ENCODE peak calls at places on chromosomes 7 and 10, in nine cellular contexts. Q, R, O, B, F, K, C, Y and A are unnamed samples.

GRCh38 chr10:28983799-28984198 is 305.1 kb upstream of the LYZL1 start:
- DNase-seq in Q (no peak), R (no peak), O (no peak), B (peak), F (peak), K (no peak), C (no peak), Y (no peak), A (peak)

GRCh38 chr7:143013473-143013872 is 13.5 kb downstream of the OR9A2 start:
- DNase-seq in Q (peak), R (no peak), O (peak), B (peak), F (no peak), K (no peak), C (no peak), Y (no peak), A (peak)

GRCh38 chr7:101486764-101487458 is 124.2 kb downstream of the COL26A1 start:
- DNase-seq in Q (no peak), R (no peak), O (no peak), B (no peak), F (no peak), K (no peak), C (no peak), Y (no peak), A (peak)

GRCh38 chr10:21532694-21533576 is 1.1 kb upstream of the MLLT10 start:
- DNase-seq in Q (no peak), R (no peak), O (no peak), B (no peak), F (no peak), K (no peak), C (no peak), Y (no peak), A (no peak)

GRCh38 chr10:75922435-75922834 is 491.0 kb downstream of the LRMDA start:
- DNase-seq in Q (no peak), R (no peak), O (no peak), B (peak), F (peak), K (no peak), C (no peak), Y (no peak), A (peak)

GRCh38 chr7:90404777-90405176 is 1.5 kb downstream of the CLDN12 start:
- DNase-seq in Q (no peak), R (no peak), O (peak), B (peak), F (peak), K (no peak), C (no peak), Y (no peak), A (no peak)

GRCh38 chr10:24886281-24886680 is 66.1 kb downstream of the PRTFDC1 start:
- DNase-seq in Q (no peak), R (no peak), O (no peak), B (no peak), F (no peak), K (no peak), C (no peak), Y (no peak), A (no peak)

GRCh38 chr10:89666138-89666537 is 21.1 kb upstream of the PANK1 start:
- DNase-seq in Q (no peak), R (no peak), O (no peak), B (no peak), F (no peak), K (no peak), C (no peak), Y (no peak), A (no peak)

GRCh38 chr7:130144632-130145171 is 60.5 kb downstream of the TMEM209 start:
- DNase-seq in Q (no peak), R (no peak), O (peak), B (peak), F (peak), K (peak), C (no peak), Y (peak), A (peak)

GRCh38 chr10:71658349-71658745 is 61.2 kb downstream of the C10orf105 start:
- DNase-seq in Q (no peak), R (no peak), O (no peak), B (no peak), F (no peak), K (no peak), C (no peak), Y (no peak), A (no peak)

GRCh38 chr7:22843681-22844309 is 21.1 kb upstream of the TOMM7 start:
- DNase-seq in Q (no peak), R (no peak), O (no peak), B (no peak), F (no peak), K (no peak), C (no peak), Y (no peak), A (no peak)

GRCh38 chr7:117458977-117459583 is 20.7 kb upstream of the CFTR start:
- DNase-seq in Q (peak), R (no peak), O (no peak), B (peak), F (peak), K (no peak), C (no peak), Y (no peak), A (peak)

GRCh38 chr10:115963848-115964247 is 309.2 kb downstream of the GFRA1 start:
- DNase-seq in Q (no peak), R (no peak), O (no peak), B (peak), F (peak), K (no peak), C (no peak), Y (no peak), A (peak)

GRCh38 chr10:129528376-129528978 is 61.4 kb downstream of the MGMT start:
- DNase-seq in Q (no peak), R (no peak), O (no peak), B (no peak), F (no peak), K (no peak), C (no peak), Y (no peak), A (no peak)

GRCh38 chr7:36490335-36490940 is 100.8 kb downstream of the ANLN start:
- DNase-seq in Q (no peak), R (no peak), O (no peak), B (no peak), F (no peak), K (no peak), C (no peak), Y (no peak), A (peak)

GRCh38 chr10:112687647-112688046 is 240.6 kb downstream of the VTI1A start:
- DNase-seq in Q (no peak), R (no peak), O (peak), B (peak), F (peak), K (no peak), C (no peak), Y (no peak), A (peak)

GRCh38 chr7:27161721-27162547 is 3.4 kb downstream of the HOXA9 start:
- DNase-seq in Q (no peak), R (no peak), O (no peak), B (no peak), F (peak), K (no peak), C (no peak), Y (no peak), A (no peak)

GRCh38 chr7:101347477-101347876 is 15.2 kb upstream of the COL26A1 start:
- DNase-seq in Q (no peak), R (no peak), O (no peak), B (no peak), F (no peak), K (no peak), C (no peak), Y (no peak), A (no peak)

DNA sequence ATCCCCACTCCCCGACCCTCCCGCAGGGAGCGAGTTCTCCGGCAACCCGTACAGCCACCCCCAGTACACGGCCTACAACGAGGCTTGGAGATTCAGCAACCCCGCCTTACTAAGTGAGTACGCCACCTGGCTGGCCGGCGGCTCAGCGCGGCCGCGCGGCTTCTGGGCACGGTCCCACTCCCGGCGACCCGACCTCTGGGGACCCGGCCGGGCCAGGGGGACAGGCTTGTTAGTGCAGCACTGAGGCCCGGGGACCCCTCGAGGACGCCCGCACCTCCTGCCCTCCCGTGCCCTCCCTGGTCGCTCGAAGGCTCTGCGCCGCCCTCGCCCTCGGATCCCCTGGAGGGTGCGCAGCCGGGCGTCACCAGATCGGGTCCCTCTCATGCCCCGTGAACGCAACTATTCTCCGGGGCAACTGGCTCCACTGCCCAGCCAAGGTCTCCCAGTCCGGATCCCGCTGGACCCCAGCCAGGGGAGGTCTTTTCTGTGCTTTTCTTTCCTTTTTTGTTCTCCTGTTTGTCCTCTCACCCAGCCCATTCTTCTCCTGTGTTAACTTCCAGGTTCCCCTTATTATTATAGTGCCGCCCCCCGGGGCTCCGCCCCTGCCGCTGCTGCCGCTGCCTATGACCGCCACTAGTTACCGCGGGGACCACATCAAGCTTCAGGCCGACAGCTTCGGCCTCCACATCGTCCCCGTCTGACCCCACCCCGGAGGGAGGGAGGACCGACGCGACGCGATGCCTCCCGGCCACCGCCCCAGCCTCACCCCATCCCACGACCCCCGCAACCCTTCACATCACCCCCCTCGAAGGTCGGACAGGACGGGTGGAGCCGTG is 81.8 kb downstream of the PAX2 start:
- DNase-seq in Q (no peak), R (no peak), O (no peak), B (no peak), F (no peak), K (no peak), C (no peak), Y (peak), A (no peak)
- H3K4me3 ChIP-seq in Q (no peak), R (peak), O (no peak), B (no peak), F (no peak), K (no peak), C (peak), Y (peak), A (no peak)

GRCh38 chr7:55441002-55441401 is 75.9 kb downstream of the LANCL2 start:
- DNase-seq in Q (no peak), R (no peak), O (no peak), B (no peak), F (no peak), K (no peak), C (no peak), Y (no peak), A (no peak)
- H3K4me3 ChIP-seq in Q (no peak), R (no peak), O (no peak), B (no peak), F (no peak), K (no peak), C (no peak), Y (no peak), A (no peak)

GRCh38 chr7:153297141-153297540 is 537.6 kb downstream of the ACTR3B start:
- DNase-seq in Q (no peak), R (no peak), O (no peak), B (no peak), F (no peak), K (no peak), C (no peak), Y (no peak), A (no peak)
- H3K4me3 ChIP-seq in Q (no peak), R (no peak), O (no peak), B (no peak), F (no peak), K (no peak), C (no peak), Y (no peak), A (no peak)

GRCh38 chr10:104339469-104340098 is 1.3 kb upstream of the ITPRIP start:
- DNase-seq in Q (no peak), R (peak), O (peak), B (peak), F (peak), K (no peak), C (peak), Y (no peak), A (peak)
- H3K4me3 ChIP-seq in Q (peak), R (peak), O (peak), B (peak), F (peak), K (peak), C (peak), Y (peak), A (peak)

GRCh38 chr7:7761340-7761973 is 43.0 kb upstream of the RPA3 start:
- DNase-seq in Q (peak), R (no peak), O (peak), B (peak), F (peak), K (no peak), C (no peak), Y (peak), A (peak)
- H3K4me3 ChIP-seq in Q (peak), R (peak), O (no peak), B (no peak), F (peak), K (no peak), C (peak), Y (peak), A (peak)

DNA sequence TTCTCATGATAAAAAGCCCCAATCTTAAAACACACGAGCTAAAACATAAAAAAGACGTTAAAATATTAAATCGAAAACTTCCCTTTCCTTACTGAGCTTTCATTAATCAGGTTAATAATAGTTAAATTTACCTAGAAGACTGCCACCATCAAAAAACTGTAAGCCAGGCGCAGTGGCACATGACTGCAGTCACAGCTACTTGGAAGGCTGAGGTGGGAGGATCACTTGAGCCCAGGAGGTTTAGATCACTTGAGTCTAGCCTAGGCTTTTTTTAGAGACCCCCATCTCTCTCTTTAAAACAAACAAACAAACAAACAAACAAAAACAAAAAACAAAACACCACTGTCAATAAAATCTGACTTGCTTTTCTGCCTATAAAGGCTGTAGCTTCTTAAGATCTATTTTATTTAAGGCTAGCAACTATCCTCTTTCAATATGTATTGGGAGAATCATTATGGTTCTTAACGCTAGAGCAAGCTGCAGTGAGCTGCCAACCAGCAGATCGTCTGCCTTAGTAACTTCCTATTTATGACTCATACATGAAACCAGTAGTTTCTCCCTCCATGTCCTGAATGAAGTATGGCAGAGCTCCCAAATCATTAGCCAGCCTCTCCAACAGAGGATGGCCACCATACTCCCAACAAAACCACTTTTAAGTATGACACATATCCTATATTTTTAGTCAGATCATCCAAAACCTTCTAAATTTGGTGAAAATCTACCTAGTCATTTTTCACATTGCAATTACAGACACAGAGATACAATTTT is 163.7 kb downstream of the SRPK2 start:
- DNase-seq in Q (peak), R (no peak), O (peak), B (peak), F (peak), K (peak), C (no peak), Y (peak), A (peak)
- H3K4me3 ChIP-seq in Q (no peak), R (no peak), O (no peak), B (no peak), F (peak), K (no peak), C (no peak), Y (no peak), A (no peak)

GRCh38 chr10:17788646-17789045 is 20.5 kb upstream of the MRC1 start:
- DNase-seq in Q (no peak), R (no peak), O (no peak), B (no peak), F (no peak), K (no peak), C (no peak), Y (no peak), A (no peak)
- H3K4me3 ChIP-seq in Q (no peak), R (no peak), O (no peak), B (no peak), F (no peak), K (no peak), C (no peak), Y (no peak), A (no peak)

GRCh38 chr7:76303829-76304505 is 1.5 kb downstream of the HSPB1 start:
- DNase-seq in Q (peak), R (no peak), O (no peak), B (peak), F (peak), K (no peak), C (no peak), Y (no peak), A (peak)
- H3K4me3 ChIP-seq in Q (peak), R (peak), O (peak), B (peak), F (peak), K (peak), C (peak), Y (peak), A (peak)

GRCh38 chr10:126247454-126247975 is 140.8 kb downstream of the ADAM12 start:
- DNase-seq in Q (no peak), R (peak), O (peak), B (peak), F (peak), K (peak), C (peak), Y (peak), A (peak)
- H3K4me3 ChIP-seq in Q (no peak), R (no peak), O (no peak), B (no peak), F (no peak), K (peak), C (no peak), Y (peak), A (no peak)